ENCODE peak calls at places on chromosomes 13 and 19, in six cellular contexts. X, V, O, U, C and L are unnamed samples.

GRCh38 chr13:50170447-50171037 is 155.3 kb downstream of the KCNRG start:
- DNase-seq in X (no peak), V (no peak), O (no peak), U (no peak), C (no peak), L (no peak)

GRCh38 chr13:99357149-99357596 is 50.0 kb upstream of the GPR183 start:
- DNase-seq in X (no peak), V (peak), O (no peak), U (no peak), C (no peak), L (no peak)

GRCh38 chr13:81017525-81018152 is 676.7 kb upstream of the SPRY2 start:
- DNase-seq in X (peak), V (no peak), O (no peak), U (no peak), C (no peak), L (no peak)

GRCh38 chr19:2282062-2282861 is at the start of gene PEAK3:
- DNase-seq in X (no peak), V (no peak), O (peak), U (no peak), C (no peak), L (peak)

GRCh38 chr19:35146746-35147466 is 3.9 kb downstream of the FXYD7 start:
- DNase-seq in X (no peak), V (no peak), O (no peak), U (no peak), C (no peak), L (no peak)

GRCh38 chr13:113302940-113303339 is 5.9 kb downstream of the LAMP1 start:
- DNase-seq in X (no peak), V (no peak), O (no peak), U (no peak), C (no peak), L (no peak)

GRCh38 chr13:47146991-47147783 is 250.3 kb upstream of the HTR2A start:
- DNase-seq in X (no peak), V (no peak), O (no peak), U (no peak), C (no peak), L (no peak)

GRCh38 chr13:44918323-44919102 is 70.8 kb downstream of the NUFIP1 start:
- DNase-seq in X (peak), V (peak), O (peak), U (no peak), C (peak), L (peak)

GRCh38 chr13:42747399-42747873 is 33.9 kb upstream of the FAM216B start:
- DNase-seq in X (peak), V (no peak), O (no peak), U (no peak), C (no peak), L (no peak)

GRCh38 chr19:2171349-2172145 is 7.8 kb downstream of the DOT1L start:
- DNase-seq in X (peak), V (peak), O (peak), U (peak), C (peak), L (peak)

GRCh38 chr13:88526186-88526852 is 855.1 kb downstream of the SLITRK5 start:
- DNase-seq in X (no peak), V (no peak), O (no peak), U (no peak), C (no peak), L (no peak)

GRCh38 chr19:29837448-29837961 is 25.7 kb downstream of the CCNE1 start:
- DNase-seq in X (no peak), V (no peak), O (no peak), U (no peak), C (no peak), L (no peak)

GRCh38 chr13:97028441-97029299 is 34.4 kb upstream of the OXGR1 start:
- DNase-seq in X (peak), V (peak), O (peak), U (peak), C (peak), L (peak)

GRCh38 chr13:39779337-39780270 is 124.1 kb downstream of the COG6 start:
- DNase-seq in X (no peak), V (peak), O (no peak), U (no peak), C (no peak), L (no peak)

GRCh38 chr19:10603084-10603872 is 16.2 kb upstream of the AP1M2 start:
- DNase-seq in X (peak), V (peak), O (peak), U (no peak), C (peak), L (no peak)

GRCh38 chr19:6868341-6868740 is 19.0 kb upstream of the ADGRE1 start:
- DNase-seq in X (no peak), V (no peak), O (peak), U (no peak), C (no peak), L (no peak)

GRCh38 chr19:49425922-49426592 is 869 bp downstream of the GFY start:
- DNase-seq in X (no peak), V (no peak), O (no peak), U (peak), C (no peak), L (peak)

GRCh38 chr19:36032251-36033104 is at the start of gene CLIP3:
- DNase-seq in X (peak), V (peak), O (peak), U (peak), C (no peak), L (peak)

GRCh38 chr19:39701291-39701690 is 3.0 kb upstream of the LGALS14 start:
- DNase-seq in X (no peak), V (no peak), O (no peak), U (no peak), C (no peak), L (no peak)

GRCh38 chr19:48836089-48837017 is at the start of gene HSD17B14:
- DNase-seq in X (peak), V (no peak), O (no peak), U (no peak), C (no peak), L (peak)

GRCh38 chr13:40407567-40407966 is 258.9 kb downstream of the FOXO1 start:
- DNase-seq in X (no peak), V (no peak), O (no peak), U (no peak), C (no peak), L (no peak)

GRCh38 chr19:50292216-50292827 is 36.9 kb downstream of the KCNC3 start:
- DNase-seq in X (no peak), V (no peak), O (no peak), U (no peak), C (no peak), L (no peak)

GRCh38 chr19:12155324-12155723 is 1.2 kb downstream of the ZNF625 start:
- DNase-seq in X (no peak), V (no peak), O (no peak), U (no peak), C (no peak), L (no peak)

GRCh38 chr13:101487046-101487830 is 34.8 kb downstream of the ITGBL1 start:
- DNase-seq in X (no peak), V (no peak), O (no peak), U (no peak), C (no peak), L (no peak)

GRCh38 chr13:112057736-112058518 is 9.0 kb upstream of the SOX1 start:
- DNase-seq in X (no peak), V (no peak), O (no peak), U (peak), C (no peak), L (peak)

GRCh38 chr19:42111811-42112210 is 20.4 kb downstream of the POU2F2 start:
- DNase-seq in X (no peak), V (no peak), O (no peak), U (no peak), C (no peak), L (no peak)

GRCh38 chr13:112980441-112980840 is 11.4 kb downstream of the MCF2L start:
- DNase-seq in X (no peak), V (no peak), O (no peak), U (no peak), C (no peak), L (no peak)

GRCh38 chr13:28250542-28250941 is 112.2 kb downstream of the PAN3 start:
- DNase-seq in X (no peak), V (no peak), O (no peak), U (no peak), C (no peak), L (no peak)

GRCh38 chr19:44539236-44539819 is 9.9 kb upstream of the CEACAM20 start:
- DNase-seq in X (no peak), V (no peak), O (no peak), U (no peak), C (no peak), L (no peak)

GRCh38 chr13:113999618-113999910 is 25.7 kb upstream of the C13orf46 start:
- DNase-seq in X (no peak), V (no peak), O (no peak), U (no peak), C (no peak), L (no peak)

GRCh38 chr13:35475960-35476943 is at the start of gene MAB21L1:
- DNase-seq in X (peak), V (no peak), O (peak), U (peak), C (no peak), L (peak)